ENCODE peak calls at places on chromosomes 4 and X, in ten cellular contexts. U, C, Y, H, V, N, T, F, Z and D are unnamed samples.

GRCh38 chr4:109315818-109316217 is 13.4 kb upstream of the COL25A1 start:
- DNase-seq in U (no peak), C (no peak), Y (peak; percentile 59), H (no peak), V (no peak), N (no peak), T (no peak), F (peak; percentile 30), Z (no peak), D (no peak)

GRCh38 chr4:38868055-38868965 is 704 bp downstream of the FAM114A1 start:
- DNase-seq in U (no peak), C (no peak), Y (peak; percentile 68), H (peak; percentile 38), V (peak; percentile 23), N (no peak), T (peak; percentile 45), F (peak; percentile 57), Z (no peak), D (no peak)

GRCh38 chrX:17632942-17633341 is 104.4 kb upstream of the SCML1 start:
- DNase-seq in U (no peak), C (no peak), Y (no peak), H (no peak), V (peak; percentile 55), N (peak; percentile 29), T (peak; percentile 23), F (peak; percentile 30), Z (peak; percentile 40), D (no peak)

GRCh38 chr4:6293661-6294060 is 24.0 kb downstream of the WFS1 start:
- DNase-seq in U (no peak), C (no peak), Y (no peak), H (no peak), V (no peak), N (no peak), T (no peak), F (no peak), Z (no peak), D (no peak)

GRCh38 chr4:79609853-79610252 is 201.8 kb upstream of the GK2 start:
- DNase-seq in U (peak; percentile 38), C (no peak), Y (no peak), H (no peak), V (no peak), N (no peak), T (no peak), F (no peak), Z (no peak), D (no peak)

GRCh38 chr4:3870567-3870962 is 104.4 kb downstream of the ADRA2C start:
- DNase-seq in U (no peak), C (no peak), Y (peak; percentile 30), H (peak; percentile 24), V (no peak), N (no peak), T (no peak), F (no peak), Z (no peak), D (no peak)

GRCh38 chr4:14222630-14223029 is 595.1 kb upstream of the BOD1L1 start:
- DNase-seq in U (no peak), C (no peak), Y (no peak), H (no peak), V (no peak), N (no peak), T (peak; percentile 6), F (no peak), Z (no peak), D (no peak)

GRCh38 chr4:140595065-140595464 is 26.3 kb upstream of the UCP1 start:
- DNase-seq in U (no peak), C (no peak), Y (peak; percentile 81), H (peak; percentile 77), V (peak; percentile 53), N (peak; percentile 61), T (peak; percentile 8), F (peak; percentile 34), Z (peak; percentile 80), D (no peak)

GRCh38 chr4:151670843-151671242 is 90.0 kb downstream of the GATB start:
- DNase-seq in U (no peak), C (no peak), Y (no peak), H (no peak), V (no peak), N (no peak), T (no peak), F (no peak), Z (no peak), D (no peak)

GRCh38 chr4:185096032-185096653 is 46.9 kb upstream of the SLC25A4 start:
- DNase-seq in U (peak; percentile 18), C (no peak), Y (no peak), H (no peak), V (peak; percentile 16), N (peak; percentile 55), T (peak; percentile 69), F (peak; percentile 78), Z (peak; percentile 63), D (no peak)

DNA sequence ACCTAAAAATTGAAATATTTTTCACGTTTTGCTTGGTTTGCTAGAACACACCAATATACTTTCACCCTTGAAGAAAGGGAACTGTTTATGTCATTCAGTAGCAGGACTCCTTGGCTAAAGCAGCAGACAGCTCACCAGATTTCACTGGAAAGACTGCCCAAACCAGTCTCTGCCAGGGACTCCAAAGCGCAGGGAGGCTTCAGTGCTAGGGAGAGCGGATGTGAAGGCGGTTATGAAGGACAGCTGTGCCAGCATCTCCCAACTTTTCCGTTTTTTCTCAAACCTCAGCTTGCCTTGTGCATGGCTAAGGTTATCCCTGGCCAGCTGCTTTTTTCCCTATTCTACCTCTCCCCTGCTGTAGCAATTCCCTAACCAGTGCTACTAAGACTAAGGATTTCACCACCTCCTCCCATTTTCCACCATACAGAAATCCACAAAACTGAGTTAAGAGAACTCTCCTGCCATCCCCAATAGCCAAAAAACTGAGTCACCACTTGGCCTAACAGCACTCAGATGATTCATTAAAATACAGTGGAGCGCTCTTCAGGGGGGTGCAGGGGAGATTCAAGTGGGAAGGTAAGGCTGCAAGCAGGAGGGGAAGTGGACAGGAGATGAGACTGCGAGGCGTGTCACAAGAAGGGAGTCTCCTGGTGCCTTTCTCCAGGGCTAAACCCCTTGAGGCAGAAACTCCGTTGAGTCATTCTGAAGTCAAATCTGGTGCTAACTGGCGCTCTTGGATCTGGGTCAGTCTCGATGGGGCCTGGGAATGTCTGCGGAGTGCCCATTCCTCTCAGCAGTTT is 90.7 kb downstream of the PALLD start:
- DNase-seq in U (peak; percentile 91), C (peak; percentile 95), Y (peak; percentile 52), H (no peak), V (peak; percentile 100), N (peak; percentile 95), T (peak; percentile 81), F (peak; percentile 77), Z (no peak), D (no peak)
- H3K4me1 ChIP-seq in U (peaks cover 46% of the 10 kb centered on the region), C (peaks cover 64% of the 10 kb centered on the region), Y (peaks cover 6% of the 10 kb centered on the region), H (no peaks in the 10 kb centered on the region), V (peaks cover 73% of the 10 kb centered on the region), N (peaks cover 76% of the 10 kb centered on the region), T (peaks cover 27% of the 10 kb centered on the region), F (peaks cover 53% of the 10 kb centered on the region), Z (no peaks in the 10 kb centered on the region), D (no peaks in the 10 kb centered on the region)

GRCh38 chrX:51035746-51036145 is 125.2 kb downstream of the BMP15 start:
- DNase-seq in U (no peak), C (no peak), Y (no peak), H (no peak), V (no peak), N (no peak), T (no peak), F (no peak), Z (no peak), D (no peak)
- H3K27me3 ChIP-seq in U (no peaks in the 10 kb centered on the region), C (no peaks in the 10 kb centered on the region), Y (no peaks in the 10 kb centered on the region), H (no peaks in the 10 kb centered on the region), V (no peaks in the 10 kb centered on the region), N (no peaks in the 10 kb centered on the region), T (no peaks in the 10 kb centered on the region), F (peaks cover 18% of the 10 kb centered on the region), Z (no peaks in the 10 kb centered on the region), D (no peaks in the 10 kb centered on the region)

GRCh38 chrX:103406256-103406655 is 29.9 kb downstream of the BEX3 start:
- DNase-seq in U (no peak), C (no peak), Y (no peak), H (no peak), V (no peak), N (no peak), T (no peak), F (no peak), Z (no peak), D (no peak)
- H3K9ac ChIP-seq in U (no peak overlapping the region), C (no peak overlapping the region), Y (no peak overlapping the region), H (no peak overlapping the region), V (no peak overlapping the region), N (no peak overlapping the region), T (no peak overlapping the region), F (no peak overlapping the region), Z (no peak overlapping the region), D (no peak overlapping the region)

GRCh38 chrX:92230628-92231027 is 451.5 kb downstream of the PCDH11X start:
- DNase-seq in U (no peak), C (no peak), Y (no peak), H (no peak), V (no peak), N (no peak), T (no peak), F (no peak), Z (no peak), D (no peak)

GRCh38 chrX:92231391-92231790 is 452.2 kb downstream of the PCDH11X start:
- DNase-seq in U (no peak), C (no peak), Y (no peak), H (no peak), V (no peak), N (no peak), T (no peak), F (no peak), Z (no peak), D (no peak)

GRCh38 chrX:92232182-92232581 is 453.0 kb downstream of the PCDH11X start:
- DNase-seq in U (no peak), C (no peak), Y (no peak), H (no peak), V (no peak), N (peak; percentile 36), T (peak; percentile 24), F (peak; percentile 10), Z (peak; percentile 9), D (peak; percentile 2)
- H3K4me1 ChIP-seq in U (no peaks in the 10 kb centered on the region), C (no peaks in the 10 kb centered on the region), Y (no peaks in the 10 kb centered on the region), H (peaks cover 6% of the 10 kb centered on the region), V (no peaks in the 10 kb centered on the region), N (no peaks in the 10 kb centered on the region), T (no peaks in the 10 kb centered on the region), F (no peaks in the 10 kb centered on the region), Z (no peaks in the 10 kb centered on the region), D (no peaks in the 10 kb centered on the region)

GRCh38 chrX:114583646-114584433 is at the start of gene HTR2C:
- DNase-seq in U (no peak), C (no peak), Y (peak; percentile 84), H (peak; percentile 85), V (no peak), N (no peak), T (no peak), F (no peak), Z (no peak), D (no peak)
- H3K27me3 ChIP-seq in U (peaks cover 41% of the 10 kb centered on the region), C (peaks cover 59% of the 10 kb centered on the region), Y (peaks cover 86% of the 10 kb centered on the region), H (peaks cover 31% of the 10 kb centered on the region), V (peaks cover 27% of the 10 kb centered on the region), N (peaks cover 28% of the 10 kb centered on the region), T (peaks cover 27% of the 10 kb centered on the region), F (peaks cover 88% of the 10 kb centered on the region), Z (no peaks in the 10 kb centered on the region), D (no peaks in the 10 kb centered on the region)